ENCODE peak calls at places on chromosomes 1 and 21, in nine cellular contexts. I, K, W, G, E, F, Z, N and M are unnamed samples.

GRCh38 chr1:24897263-24898151 is 32.6 kb downstream of the RUNX3 start:
- DNase-seq in K (peak; percentile 34), F (no peak), E (no peak), Z (no peak), W (no peak), N (no peak), I (peak; percentile 58), G (no peak), M (no peak)

GRCh38 chr1:246961939-246962373 is 30.2 kb upstream of the AHCTF1 start:
- DNase-seq in E (no peak), Z (peak; percentile 82), K (no peak), G (no peak), I (no peak), N (no peak), W (no peak), F (no peak), M (no peak)

GRCh38 chr1:222757673-222758268 is 20.8 kb downstream of the FAM177B start:
- DNase-seq in N (no peak), G (no peak), Z (no peak), W (no peak), F (no peak), I (no peak), E (no peak), K (no peak), M (no peak)

GRCh38 chr1:1359668-1360468 is 1.5 kb upstream of the MXRA8 start:
- DNase-seq in W (peak; percentile 72), F (peak; percentile 61), I (no peak), E (peak; percentile 15), G (no peak), N (no peak), Z (no peak), K (no peak), M (no peak)

GRCh38 chr21:42263591-42264131 is 44.7 kb downstream of the ABCG1 start:
- DNase-seq in G (no peak), K (no peak), N (no peak), F (peak; percentile 90), I (peak; percentile 73), W (no peak), Z (no peak), E (no peak), M (no peak)

GRCh38 chr1:88892146-88892877 is 945 bp upstream of the GTF2B start:
- DNase-seq in W (peak; percentile 8), K (no peak), G (no peak), E (no peak), Z (peak; percentile 20), F (peak; percentile 69), N (no peak), I (no peak), M (no peak)

GRCh38 chr1:163315773-163316374 is 5.9 kb upstream of the NUF2 start:
- DNase-seq in G (no peak), I (no peak), F (peak; percentile 75), W (peak; percentile 33), N (peak; percentile 11), K (peak; percentile 38), E (no peak), Z (peak; percentile 27), M (no peak)

GRCh38 chr1:201260236-201260591 is 23.1 kb upstream of the PKP1 start:
- DNase-seq in E (no peak), N (no peak), K (no peak), F (no peak), Z (no peak), G (no peak), W (no peak), I (no peak), M (no peak)

GRCh38 chr1:9058465-9058864 is 11.0 kb downstream of the SLC2A5 start:
- DNase-seq in F (no peak), I (no peak), K (no peak), E (no peak), G (no peak), Z (no peak), W (no peak), N (no peak), M (no peak)

GRCh38 chr1:83751602-83752001 is 247.3 kb downstream of the TTLL7 start:
- DNase-seq in Z (no peak), K (no peak), I (no peak), E (no peak), F (no peak), G (no peak), N (no peak), W (no peak), M (no peak)

GRCh38 chr1:112396668-112397025 is 633 bp downstream of the CTTNBP2NL start:
- DNase-seq in G (no peak), K (no peak), F (no peak), N (no peak), Z (no peak), W (no peak), I (no peak), E (no peak), M (no peak)

GRCh38 chr1:226526801-226527595 is 21.6 kb upstream of the STUM start:
- DNase-seq in F (peak; percentile 70), N (no peak), W (no peak), G (no peak), I (no peak), Z (no peak), E (peak; percentile 71), K (no peak), M (no peak)

GRCh38 chr1:53176452-53177344 is 19.9 kb upstream of the CPT2 start:
- DNase-seq in N (no peak), F (no peak), I (no peak), K (no peak), E (no peak), G (no peak), W (no peak), Z (no peak), M (no peak)

GRCh38 chr1:66298427-66298826 is 235.5 kb upstream of the SGIP1 start:
- DNase-seq in G (no peak), W (no peak), E (no peak), K (no peak), I (no peak), F (no peak), N (no peak), Z (no peak), M (no peak)

GRCh38 chr1:179817789-179818188 is 59.8 kb downstream of the TOR1AIP2 start:
- DNase-seq in F (no peak), Z (no peak), K (no peak), N (no peak), I (peak; percentile 67), W (peak; percentile 66), E (no peak), G (no peak), M (no peak)

GRCh38 chr1:198359024-198359653 is 181.3 kb downstream of the ATP6V1G3 start:
- DNase-seq in K (no peak), G (no peak), N (no peak), I (no peak), Z (peak; percentile 27), F (peak; percentile 46), E (no peak), W (no peak), M (no peak)

GRCh38 chr1:84797603-84798002 is 95.4 kb downstream of the LPAR3 start:
- DNase-seq in I (no peak), E (no peak), Z (no peak), F (no peak), K (no peak), N (no peak), W (no peak), G (no peak), M (no peak)

GRCh38 chr21:35963920-35964451 is 96.3 kb downstream of the SETD4 start:
- DNase-seq in F (no peak), G (no peak), E (peak; percentile 21), W (peak; percentile 1), K (no peak), N (no peak), Z (peak; percentile 79), I (no peak), M (no peak)

GRCh38 chr1:77416692-77417450 is 135.1 kb downstream of the AK5 start:
- DNase-seq in E (peak; percentile 14), K (no peak), N (no peak), Z (peak; percentile 39), F (peak; percentile 59), G (no peak), I (no peak), W (no peak), M (no peak)

GRCh38 chr1:43238104-43238503 is 31.7 kb upstream of the TMEM125 start:
- DNase-seq in G (no peak), W (peak; percentile 43), I (peak; percentile 66), N (peak; percentile 4), Z (peak; percentile 69), F (peak; percentile 90), E (peak; percentile 79), K (peak; percentile 44), M (no peak)

GRCh38 chr1:159949891-159950480 is 4.1 kb downstream of the SLAMF9 start:
- DNase-seq in G (no peak), W (no peak), F (no peak), Z (peak; percentile 27), K (no peak), E (no peak), N (no peak), I (peak; percentile 25), M (no peak)

GRCh38 chr1:174911626-174912025 is 88.1 kb upstream of the CACYBP start:
- DNase-seq in I (no peak), E (no peak), N (no peak), F (no peak), K (no peak), G (no peak), Z (no peak), W (peak; percentile 4), M (no peak)

GRCh38 chr1:94120983-94121382 is at the start of gene ABCA4:
- DNase-seq in K (no peak), E (no peak), W (no peak), N (no peak), G (no peak), F (no peak), Z (no peak), I (no peak), M (no peak)

GRCh38 chr1:216826206-216826605 is 103.0 kb upstream of the ESRRG start:
- DNase-seq in W (no peak), G (no peak), E (no peak), N (no peak), I (no peak), F (no peak), Z (no peak), K (no peak), M (no peak)

GRCh38 chr1:184804220-184804619 is 49.6 kb upstream of the EDEM3 start:
- DNase-seq in G (no peak), Z (no peak), E (no peak), F (no peak), W (no peak), I (no peak), K (no peak), N (no peak), M (no peak)

GRCh38 chr1:227903614-227904501 is 43.9 kb downstream of the WNT9A start:
- DNase-seq in I (no peak), K (no peak), E (no peak), F (no peak), Z (no peak), N (no peak), W (no peak), G (no peak), M (no peak)

GRCh38 chr1:13832536-13832935 is 132.5 kb downstream of the PRDM2 start:
- DNase-seq in Z (no peak), F (no peak), G (no peak), W (no peak), I (no peak), N (no peak), K (no peak), E (no peak), M (no peak)

GRCh38 chr1:35243681-35244080 is 24.8 kb upstream of the ZMYM4 start:
- DNase-seq in W (no peak), I (no peak), E (no peak), N (no peak), G (no peak), F (no peak), K (no peak), Z (peak; percentile 69), M (no peak)

GRCh38 chr1:64598100-64598571 is 128.2 kb downstream of the CACHD1 start:
- DNase-seq in E (no peak), F (no peak), I (no peak), N (no peak), K (no peak), Z (no peak), W (peak; percentile 73), G (no peak), M (no peak)

GRCh38 chr1:2381741-2382620 is 9.4 kb downstream of the MORN1 start:
- DNase-seq in G (peak; percentile 34), F (peak; percentile 88), W (peak; percentile 59), Z (peak; percentile 76), I (peak; percentile 91), N (peak; percentile 80), K (peak; percentile 85), E (peak; percentile 87), M (peak; percentile 30)